ENCODE peak calls at places on chromosomes 7 and 10, in four cellular contexts. One of them, this sample, is unnamed.

GRCh38 chr10:125030567-125031197 is 88.8 kb downstream of the ZRANB1 start:
- DNase-seq in thyroid gland: peak; percentile 69
- DNase-seq in mucosa of descending colon: no peak
- DNase-seq in tibial artery: no peak
- DNase-seq in this sample: no peak

GRCh38 chr7:105662998-105663397 is 81.7 kb upstream of the EFCAB10 start:
- DNase-seq in tibial artery: no peak
- DNase-seq in thyroid gland: no peak
- DNase-seq in mucosa of descending colon: no peak
- DNase-seq in this sample: no peak

GRCh38 chr10:88243847-88244730 is 339.0 kb downstream of the RNLS start:
- DNase-seq in mucosa of descending colon: peak; percentile 72
- DNase-seq in thyroid gland: peak; percentile 32
- DNase-seq in tibial artery: peak; percentile 54
- DNase-seq in this sample: peak; percentile 74

GRCh38 chr7:138370956-138371355 is 89.1 kb upstream of the TRIM24 start:
- DNase-seq in mucosa of descending colon: no peak
- DNase-seq in tibial artery: no peak
- DNase-seq in thyroid gland: no peak
- DNase-seq in this sample: no peak

GRCh38 chr10:97714401-97715258 is 1.1 kb downstream of the MARVELD1 start:
- DNase-seq in thyroid gland: peak; percentile 51
- DNase-seq in mucosa of descending colon: peak; percentile 79
- DNase-seq in tibial artery: peak; percentile 90
- DNase-seq in this sample: peak; percentile 81

GRCh38 chr10:72276421-72277339 is 3.0 kb downstream of the DDIT4 start:
- DNase-seq in mucosa of descending colon: peak; percentile 50
- DNase-seq in thyroid gland: peak; percentile 55
- DNase-seq in tibial artery: no peak
- DNase-seq in this sample: peak; percentile 68

GRCh38 chr7:135180122-135180521 is 9.6 kb upstream of the CYREN start:
- DNase-seq in mucosa of descending colon: no peak
- DNase-seq in thyroid gland: no peak
- DNase-seq in tibial artery: no peak
- DNase-seq in this sample: no peak

GRCh38 chr10:3426190-3426845 is 253.7 kb upstream of the PITRM1 start:
- DNase-seq in mucosa of descending colon: no peak
- DNase-seq in tibial artery: no peak
- DNase-seq in thyroid gland: peak; percentile 62
- DNase-seq in this sample: peak; percentile 64

GRCh38 chr10:91389636-91390512 is 20.3 kb upstream of the HECTD2 start:
- DNase-seq in thyroid gland: no peak
- DNase-seq in tibial artery: no peak
- DNase-seq in mucosa of descending colon: no peak
- DNase-seq in this sample: peak; percentile 21

GRCh38 chr7:80940539-80941205 is 21.8 kb upstream of the SEMA3C start:
- DNase-seq in mucosa of descending colon: no peak
- DNase-seq in tibial artery: no peak
- DNase-seq in thyroid gland: no peak
- DNase-seq in this sample: no peak

GRCh38 chr7:2198206-2198605 is 34.5 kb downstream of the MAD1L1 start:
- DNase-seq in mucosa of descending colon: no peak
- DNase-seq in thyroid gland: peak; percentile 98
- DNase-seq in tibial artery: no peak
- DNase-seq in this sample: no peak

GRCh38 chr7:1595636-1596035 is 25.8 kb upstream of the PSMG3 start:
- DNase-seq in thyroid gland: no peak
- DNase-seq in tibial artery: no peak
- DNase-seq in mucosa of descending colon: no peak
- DNase-seq in this sample: no peak

GRCh38 chr7:158003441-158004122 is 584.0 kb downstream of the PTPRN2 start:
- DNase-seq in mucosa of descending colon: no peak
- DNase-seq in tibial artery: no peak
- DNase-seq in thyroid gland: no peak
- DNase-seq in this sample: no peak

GRCh38 chr7:154777023-154777422 is 225.9 kb downstream of the PAXIP1 start:
- DNase-seq in thyroid gland: no peak
- DNase-seq in tibial artery: no peak
- DNase-seq in mucosa of descending colon: no peak
- DNase-seq in this sample: no peak

GRCh38 chr7:44307301-44307900 is 18.0 kb downstream of the CAMK2B start:
- DNase-seq in tibial artery: no peak
- DNase-seq in mucosa of descending colon: no peak
- DNase-seq in thyroid gland: peak; percentile 96
- DNase-seq in this sample: peak; percentile 16

GRCh38 chr7:55214707-55215106 is 150.4 kb upstream of the LANCL2 start:
- DNase-seq in tibial artery: no peak
- DNase-seq in mucosa of descending colon: no peak
- DNase-seq in thyroid gland: peak; percentile 88
- DNase-seq in this sample: no peak

GRCh38 chr10:17249820-17250219 is 21.8 kb downstream of the VIM start:
- DNase-seq in mucosa of descending colon: no peak
- DNase-seq in tibial artery: no peak
- DNase-seq in thyroid gland: no peak
- DNase-seq in this sample: no peak

GRCh38 chr10:34666008-34666700 is 148.9 kb downstream of the PARD3 start:
- DNase-seq in mucosa of descending colon: no peak
- DNase-seq in tibial artery: peak; percentile 46
- DNase-seq in thyroid gland: peak; percentile 69
- DNase-seq in this sample: peak; percentile 38

GRCh38 chr7:122217125-122217524 is 73.1 kb upstream of the AASS start:
- DNase-seq in tibial artery: no peak
- DNase-seq in mucosa of descending colon: no peak
- DNase-seq in thyroid gland: no peak
- DNase-seq in this sample: no peak

GRCh38 chr7:70208236-70209063 is 610.2 kb downstream of the AUTS2 start:
- DNase-seq in tibial artery: no peak
- DNase-seq in mucosa of descending colon: no peak
- DNase-seq in thyroid gland: no peak
- DNase-seq in this sample: no peak

GRCh38 chr7:48274662-48275061 is 103.4 kb downstream of the ABCA13 start:
- DNase-seq in tibial artery: no peak
- DNase-seq in thyroid gland: no peak
- DNase-seq in mucosa of descending colon: no peak
- DNase-seq in this sample: no peak

GRCh38 chr7:17680026-17680425 is 260.3 kb downstream of the SNX13 start:
- DNase-seq in mucosa of descending colon: peak; percentile 23
- DNase-seq in thyroid gland: peak; percentile 56
- DNase-seq in tibial artery: peak; percentile 86
- DNase-seq in this sample: peak; percentile 44

GRCh38 chr10:101839421-101840063 is 4.1 kb downstream of the KCNIP2 start:
- DNase-seq in tibial artery: no peak
- DNase-seq in mucosa of descending colon: peak; percentile 74
- DNase-seq in thyroid gland: peak; percentile 52
- DNase-seq in this sample: peak; percentile 59

GRCh38 chr7:102978280-102978679 is 65.5 kb downstream of the LRRC17 start:
- DNase-seq in mucosa of descending colon: no peak
- DNase-seq in thyroid gland: no peak
- DNase-seq in tibial artery: peak; percentile 68
- DNase-seq in this sample: no peak

GRCh38 chr7:42070068-42070467 is 166.9 kb downstream of the GLI3 start:
- DNase-seq in thyroid gland: no peak
- DNase-seq in mucosa of descending colon: no peak
- DNase-seq in tibial artery: no peak
- DNase-seq in this sample: no peak

GRCh38 chr7:279821-280220 is 10.1 kb upstream of the FOXL3 start:
- DNase-seq in tibial artery: no peak
- DNase-seq in thyroid gland: no peak
- DNase-seq in mucosa of descending colon: peak; percentile 11
- DNase-seq in this sample: no peak

GRCh38 chr7:274262-274661 is 15.7 kb upstream of the FOXL3 start:
- DNase-seq in tibial artery: no peak
- DNase-seq in mucosa of descending colon: no peak
- DNase-seq in thyroid gland: no peak
- DNase-seq in this sample: no peak

GRCh38 chr7:278081-278480 is 11.9 kb upstream of the FOXL3 start:
- DNase-seq in mucosa of descending colon: peak; percentile 6
- DNase-seq in thyroid gland: no peak
- DNase-seq in tibial artery: no peak
- DNase-seq in this sample: no peak

GRCh38 chr7:276230-276835 is 13.6 kb upstream of the FOXL3 start:
- DNase-seq in thyroid gland: no peak
- DNase-seq in mucosa of descending colon: peak; percentile 18
- DNase-seq in tibial artery: no peak
- DNase-seq in this sample: no peak

DNA sequence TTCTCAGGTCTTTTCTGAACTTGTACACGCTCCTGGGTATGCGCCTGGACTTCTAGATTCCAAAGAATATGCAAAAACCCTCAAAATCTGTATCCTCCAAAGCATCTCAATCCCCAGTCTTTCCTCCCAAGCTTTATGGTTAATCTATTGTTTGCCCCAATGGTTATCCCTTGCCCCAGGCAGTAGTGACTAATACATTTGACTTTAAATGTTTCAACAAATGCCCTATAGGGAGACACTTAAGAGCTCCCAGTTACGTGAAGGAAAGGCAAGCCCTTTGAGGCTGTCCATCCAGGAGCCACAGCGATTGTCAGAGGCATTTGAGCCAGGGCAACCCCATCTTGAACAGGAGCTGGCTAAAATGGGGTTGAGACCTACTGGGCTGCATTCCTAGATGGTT is 12.7 kb upstream of the FOXL3 start:
- DNase-seq in mucosa of descending colon: no peak
- DNase-seq in tibial artery: no peak
- DNase-seq in thyroid gland: no peak
- DNase-seq in this sample: no peak
- H3K9me3 ChIP-seq in mucosa of descending colon: peaks cover 2% of the 10 kb centered on the region
- H3K9me3 ChIP-seq in tibial artery: peaks cover 28% of the 10 kb centered on the region
- H3K9me3 ChIP-seq in thyroid gland: no peaks in the 10 kb centered on the region
- H3K9me3 ChIP-seq in this sample: no peaks in the 10 kb centered on the region

GRCh38 chr10:82245906-82246305 is 370.9 kb downstream of the NRG3 start:
- DNase-seq in mucosa of descending colon: no peak
- DNase-seq in thyroid gland: no peak
- DNase-seq in tibial artery: no peak
- DNase-seq in this sample: no peak
- H3K9me3 ChIP-seq in mucosa of descending colon: no peaks in the 10 kb centered on the region
- H3K9me3 ChIP-seq in thyroid gland: no peaks in the 10 kb centered on the region
- H3K9me3 ChIP-seq in tibial artery: no peaks in the 10 kb centered on the region
- H3K9me3 ChIP-seq in this sample: no peaks in the 10 kb centered on the region

GRCh38 chr10:81981724-81982123 is 106.7 kb downstream of the NRG3 start:
- DNase-seq in thyroid gland: no peak
- DNase-seq in tibial artery: no peak
- DNase-seq in mucosa of descending colon: no peak
- DNase-seq in this sample: no peak

DNA sequence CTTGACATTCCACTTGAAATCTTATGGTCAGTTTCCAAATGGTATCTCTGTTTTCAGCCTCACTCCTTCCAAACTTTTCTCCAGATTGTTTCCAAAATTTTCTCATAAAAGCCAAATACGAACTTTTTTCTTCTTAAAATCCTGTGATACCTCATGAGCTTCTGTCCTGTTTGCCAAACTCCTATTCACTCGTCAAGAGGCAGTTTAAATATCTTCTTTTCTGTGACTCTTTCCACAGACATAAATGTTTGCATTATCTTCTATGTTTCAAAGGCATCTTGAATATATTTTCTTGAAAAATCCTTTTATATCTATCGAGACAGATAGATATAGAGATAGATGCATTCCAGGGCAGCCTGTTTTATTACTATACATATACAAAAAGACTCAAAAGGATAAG is 109.4 kb downstream of the NRG3 start:
- DNase-seq in tibial artery: no peak
- DNase-seq in mucosa of descending colon: no peak
- DNase-seq in thyroid gland: no peak
- DNase-seq in this sample: no peak
- H3K9me3 ChIP-seq in tibial artery: no peaks in the 10 kb centered on the region
- H3K9me3 ChIP-seq in mucosa of descending colon: peaks cover 18% of the 10 kb centered on the region
- H3K9me3 ChIP-seq in thyroid gland: no peaks in the 10 kb centered on the region
- H3K9me3 ChIP-seq in this sample: no peaks in the 10 kb centered on the region

GRCh38 chr7:63077841-63078240 is 920.8 kb upstream of the ZNF722 start:
- DNase-seq in mucosa of descending colon: no peak
- DNase-seq in thyroid gland: no peak
- DNase-seq in tibial artery: no peak
- DNase-seq in this sample: no peak
- H3K9me3 ChIP-seq in mucosa of descending colon: peaks cover 83% of the 10 kb centered on the region
- H3K9me3 ChIP-seq in thyroid gland: no peaks in the 10 kb centered on the region
- H3K9me3 ChIP-seq in tibial artery: peaks cover 9% of the 10 kb centered on the region
- H3K9me3 ChIP-seq in this sample: no peaks in the 10 kb centered on the region